ENCODE peak calls at places on chromosomes 11 and 22, in four cellular contexts. D is CD4-positive, alpha-beta memory T cell; G is stimulated activated CD4-positive, alpha-beta T cell treated with anti-CD3 and anti-CD28 coated beads, Interleukin-2, amount 100 ng/mL, for 48 hours; K is fibroblast of lung. Y is an unnamed sample.

GRCh38 chr22:43199541-43199940 is 12.6 kb upstream of the TTLL12 start:
- DNase-seq in D (no peak), G (no peak), K (no peak), Y (no peak)

GRCh38 chr11:95453616-95454118 is 222.7 kb upstream of the SESN3 start:
- DNase-seq in D (no peak), G (no peak), K (peak; percentile 46), Y (peak; percentile 75)

GRCh38 chr11:126054412-126054811 is 8.3 kb downstream of the CDON start:
- DNase-seq in D (no peak), G (no peak), K (no peak), Y (no peak)

GRCh38 chr11:104094576-104094975 is 58.1 kb downstream of the DDI1 start:
- DNase-seq in D (no peak), G (no peak), K (peak; percentile 67), Y (no peak)

GRCh38 chr11:126393143-126393542 is 37.7 kb downstream of the ST3GAL4 start:
- DNase-seq in D (no peak), G (no peak), K (no peak), Y (no peak)

GRCh38 chr22:20111689-20112622 is 3.9 kb upstream of the RANBP1 start:
- DNase-seq in D (no peak), G (no peak), K (no peak), Y (no peak)

GRCh38 chr22:20750461-20751184 is 23.3 kb upstream of the SERPIND1 start:
- DNase-seq in D (no peak), G (peak; percentile 9), K (peak; percentile 86), Y (peak; percentile 17)

GRCh38 chr11:111474432-111474831 is 37.8 kb downstream of the BTG4 start:
- DNase-seq in D (no peak), G (no peak), K (no peak), Y (no peak)

GRCh38 chr22:44337658-44338004 is 24.9 kb upstream of the SHISAL1 start:
- DNase-seq in D (no peak), G (no peak), K (peak; percentile 76), Y (no peak)

Y was measured in hypothalamus.